ENCODE peak calls at places on chromosomes 3 and 15, in five cellular contexts. R is ACHN; V is M059J; J is stimulated activated CD8-positive, alpha-beta memory T cell treated with anti-CD3 and anti-CD28 coated beads, Interleukin-7, amount 100 ng/mL, for 48 hours; U is IMR-90. S is an unnamed sample.

GRCh38 chr3:12679468-12679867 is 15.6 kb upstream of the RAF1 start:
- DNase-seq in R (no peak), V (peak; percentile 97), J (no peak), U (peak; percentile 94), S (peak; percentile 91)

GRCh38 chr3:47885168-47885567 is 82.2 kb downstream of the DHX30 start:
- DNase-seq in R (no peak), V (no peak), J (no peak), U (no peak), S (no peak)

GRCh38 chr15:65400760-65401606 is 21.8 kb downstream of the IGDCC4 start:
- DNase-seq in R (peak; percentile 73), V (peak; percentile 61), J (no peak), U (peak; percentile 72), S (peak; percentile 60)

GRCh38 chr3:191499307-191500125 is 38.6 kb downstream of the PYDC2 start:
- DNase-seq in R (peak; percentile 44), V (peak; percentile 77), J (no peak), U (peak; percentile 16), S (peak; percentile 19)

GRCh38 chr3:44026224-44026865 is 215.3 kb upstream of the TOPAZ1 start:
- DNase-seq in R (no peak), V (no peak), J (no peak), U (no peak), S (no peak)

GRCh38 chr3:31892500-31892899 is 88.6 kb downstream of the OSBPL10 start:
- DNase-seq in R (no peak), V (no peak), J (no peak), U (no peak), S (no peak)

GRCh38 chr15:52787123-52787503 is 3.0 kb downstream of the ONECUT1 start:
- DNase-seq in R (no peak), V (no peak), J (no peak), U (no peak), S (no peak)

GRCh38 chr15:101250931-101251829 is 668 bp downstream of the CHSY1 start:
- DNase-seq in R (peak; percentile 27), V (peak; percentile 50), J (no peak), U (no peak), S (peak; percentile 59)

GRCh38 chr3:41330465-41330864 is 131.2 kb downstream of the CTNNB1 start:
- DNase-seq in R (no peak), V (peak; percentile 63), J (no peak), U (peak; percentile 47), S (peak; percentile 79)

GRCh38 chr3:76859596-76859995 is 180.3 kb upstream of the ROBO2 start:
- DNase-seq in R (no peak), V (no peak), J (no peak), U (peak; percentile 26), S (peak; percentile 49)

GRCh38 chr3:132569580-132569979 is 27.5 kb upstream of the ACKR4 start:
- DNase-seq in R (no peak), V (no peak), J (no peak), U (no peak), S (no peak)

GRCh38 chr3:56314842-56315241 is 153.4 kb downstream of the ERC2 start:
- DNase-seq in R (peak; percentile 64), V (peak; percentile 78), J (no peak), U (no peak), S (peak; percentile 3)

S was measured in HCEC 1CT.